ENCODE peak calls at places on chromosomes 5 and 9, in six cellular contexts. N is CD8-positive, alpha-beta T cell; E is mesothelial cell of epicardium; Q is T-helper 9 cell; M is AML-193; A is HS-5. G is an unnamed sample.

GRCh38 chr5:78908173-78908901 is 76.8 kb downstream of the ARSB start:
- DNase-seq in E (peak; percentile 54), N (no peak), M (no peak), Q (no peak), A (no peak), G (no peak)

GRCh38 chr5:20833081-20833627 is 845.2 kb upstream of the CDH18 start:
- DNase-seq in E (no peak), N (no peak), Q (no peak), M (no peak), A (no peak), G (no peak)

GRCh38 chr9:85310531-85311070 is 431.2 kb downstream of the AGTPBP1 start:
- DNase-seq in Q (no peak), N (no peak), A (no peak), M (peak; percentile 38), E (no peak), G (no peak)

GRCh38 chr9:123081824-123082223 is 48.4 kb downstream of the GPR21 start:
- DNase-seq in E (no peak), A (no peak), N (no peak), M (peak; percentile 28), Q (no peak), G (no peak)

GRCh38 chr9:94108584-94108983 is 24.3 kb downstream of the PTPDC1 start:
- DNase-seq in N (no peak), M (no peak), Q (no peak), A (no peak), E (no peak), G (no peak)

GRCh38 chr5:67425514-67425913 is 228.9 kb upstream of the CD180 start:
- DNase-seq in N (no peak), A (peak; percentile 13), M (no peak), E (no peak), Q (no peak), G (no peak)

GRCh38 chr9:91664669-91665068 is 241.0 kb upstream of the NFIL3 start:
- DNase-seq in Q (no peak), N (no peak), A (no peak), E (no peak), M (no peak), G (no peak)

GRCh38 chr9:109181284-109181683 is 14.2 kb upstream of the FRRS1L start:
- DNase-seq in Q (no peak), E (no peak), A (no peak), M (no peak), N (no peak), G (no peak)

GRCh38 chr9:102551346-102551745 is 443.8 kb upstream of the CYLC2 start:
- DNase-seq in Q (no peak), N (no peak), E (no peak), M (no peak), A (no peak), G (no peak)

GRCh38 chr9:18905033-18905882 is 127.8 kb downstream of the SAXO1 start:
- DNase-seq in Q (no peak), M (no peak), N (no peak), A (peak; percentile 80), E (no peak), G (no peak)

GRCh38 chr5:40291338-40291737 is 388.4 kb upstream of the PTGER4 start:
- DNase-seq in M (no peak), Q (no peak), A (peak; percentile 77), N (no peak), E (no peak), G (no peak)

GRCh38 chr9:116700882-116701836 is 14.1 kb downstream of the TRIM32 start:
- DNase-seq in Q (no peak), E (no peak), N (no peak), M (no peak), A (no peak), G (no peak)

GRCh38 chr9:114099523-114100270 is 605 bp upstream of the KIF12 start:
- DNase-seq in M (no peak), E (no peak), N (no peak), A (no peak), Q (no peak), G (no peak)

GRCh38 chr9:137241490-137242328 is 622 bp downstream of the TUBB4B start:
- DNase-seq in N (peak; percentile 65), E (peak; percentile 54), A (no peak), Q (peak; percentile 64), M (no peak), G (peak; percentile 61)

GRCh38 chr9:114287001-114287762 is 35.7 kb upstream of the ORM1 start:
- DNase-seq in Q (no peak), M (no peak), N (no peak), E (peak; percentile 36), A (no peak), G (peak; percentile 58)

GRCh38 chr5:43171441-43171840 is 20.6 kb upstream of the NIM1K start:
- DNase-seq in N (no peak), Q (no peak), E (no peak), M (no peak), A (no peak), G (no peak)

GRCh38 chr9:2655411-2655901 is 33.9 kb downstream of the VLDLR start:
- DNase-seq in M (peak; percentile 80), E (no peak), N (peak; percentile 16), A (peak; percentile 96), Q (no peak), G (no peak)

GRCh38 chr5:149289307-149289706 is 17.6 kb downstream of the AFAP1L1 start:
- DNase-seq in M (no peak), N (no peak), E (no peak), Q (no peak), A (no peak), G (no peak)

GRCh38 chr5:76469656-76470290 is 66.7 kb downstream of the IQGAP2 start:
- DNase-seq in E (no peak), Q (no peak), M (no peak), A (no peak), N (no peak), G (no peak)

GRCh38 chr9:114631166-114631565 is 20.1 kb downstream of the TMEM268 start:
- DNase-seq in A (no peak), M (no peak), Q (no peak), E (no peak), N (no peak), G (no peak)

GRCh38 chr5:156759156-156759555 is 90.9 kb upstream of the PPP1R2B start:
- DNase-seq in E (no peak), N (no peak), M (no peak), Q (no peak), A (no peak), G (no peak)

GRCh38 chr5:149036970-149037369 is 25.9 kb downstream of the SH3TC2 start:
- DNase-seq in N (no peak), M (no peak), E (no peak), Q (no peak), A (no peak), G (no peak)